ENCODE peak calls at places on chromosome 10, in eight cellular contexts. One of them, this sample, is unnamed.

GRCh38 chr10:100803908-100804307 is 58.5 kb downstream of the PAX2 start:
- DNase-seq in glutamatergic neuron: peak
- DNase-seq in NCI-H2081: no peak
- DNase-seq in NCI-H2029: no peak
- DNase-seq in right atrium auricular region: no peak
- DNase-seq in stimulated activated CD8-positive, alpha-beta memory T cell treated with anti-CD3 and anti-CD28 coated beads, Interleukin-15, amount 100 ng/mL, for 4 hours: no peak
- DNase-seq in ELR: no peak
- DNase-seq in stromal cell of bone marrow: no peak
- DNase-seq in this sample: no peak

GRCh38 chr10:28677889-28678686 is 767 bp downstream of the BAMBI start:
- DNase-seq in NCI-H2081: no peak
- DNase-seq in stromal cell of bone marrow: no peak
- DNase-seq in glutamatergic neuron: peak
- DNase-seq in NCI-H2029: no peak
- DNase-seq in stimulated activated CD8-positive, alpha-beta memory T cell treated with anti-CD3 and anti-CD28 coated beads, Interleukin-15, amount 100 ng/mL, for 4 hours: no peak
- DNase-seq in right atrium auricular region: peak
- DNase-seq in ELR: peak
- DNase-seq in this sample: no peak

GRCh38 chr10:5959581-5960069 is 17.7 kb downstream of the IL15RA start:
- DNase-seq in stimulated activated CD8-positive, alpha-beta memory T cell treated with anti-CD3 and anti-CD28 coated beads, Interleukin-15, amount 100 ng/mL, for 4 hours: no peak
- DNase-seq in NCI-H2081: no peak
- DNase-seq in glutamatergic neuron: no peak
- DNase-seq in stromal cell of bone marrow: no peak
- DNase-seq in ELR: no peak
- DNase-seq in right atrium auricular region: no peak
- DNase-seq in NCI-H2029: no peak
- DNase-seq in this sample: no peak

GRCh38 chr10:1240341-1240775 is 184.2 kb downstream of the WDR37 start:
- DNase-seq in stromal cell of bone marrow: no peak
- DNase-seq in glutamatergic neuron: peak
- DNase-seq in right atrium auricular region: no peak
- DNase-seq in NCI-H2029: peak
- DNase-seq in NCI-H2081: no peak
- DNase-seq in ELR: no peak
- DNase-seq in stimulated activated CD8-positive, alpha-beta memory T cell treated with anti-CD3 and anti-CD28 coated beads, Interleukin-15, amount 100 ng/mL, for 4 hours: no peak
- DNase-seq in this sample: no peak

GRCh38 chr10:122495406-122496340 is 34.3 kb downstream of the HTRA1 start:
- DNase-seq in stimulated activated CD8-positive, alpha-beta memory T cell treated with anti-CD3 and anti-CD28 coated beads, Interleukin-15, amount 100 ng/mL, for 4 hours: no peak
- DNase-seq in NCI-H2081: no peak
- DNase-seq in ELR: no peak
- DNase-seq in glutamatergic neuron: no peak
- DNase-seq in right atrium auricular region: no peak
- DNase-seq in NCI-H2029: peak
- DNase-seq in stromal cell of bone marrow: peak
- DNase-seq in this sample: no peak

GRCh38 chr10:114401195-114401741 is 3.0 kb downstream of the AFAP1L2 start:
- DNase-seq in NCI-H2081: no peak
- DNase-seq in stimulated activated CD8-positive, alpha-beta memory T cell treated with anti-CD3 and anti-CD28 coated beads, Interleukin-15, amount 100 ng/mL, for 4 hours: no peak
- DNase-seq in right atrium auricular region: peak
- DNase-seq in ELR: peak
- DNase-seq in NCI-H2029: no peak
- DNase-seq in stromal cell of bone marrow: no peak
- DNase-seq in glutamatergic neuron: no peak
- DNase-seq in this sample: no peak

GRCh38 chr10:84337199-84337598 is 8.8 kb downstream of the CCSER2 start:
- DNase-seq in NCI-H2029: no peak
- DNase-seq in stimulated activated CD8-positive, alpha-beta memory T cell treated with anti-CD3 and anti-CD28 coated beads, Interleukin-15, amount 100 ng/mL, for 4 hours: no peak
- DNase-seq in stromal cell of bone marrow: no peak
- DNase-seq in right atrium auricular region: no peak
- DNase-seq in ELR: peak
- DNase-seq in NCI-H2081: no peak
- DNase-seq in glutamatergic neuron: no peak
- DNase-seq in this sample: peak

GRCh38 chr10:120975072-120975910 is 124.1 kb downstream of the WDR11 start:
- DNase-seq in ELR: no peak
- DNase-seq in NCI-H2029: no peak
- DNase-seq in right atrium auricular region: peak
- DNase-seq in stimulated activated CD8-positive, alpha-beta memory T cell treated with anti-CD3 and anti-CD28 coated beads, Interleukin-15, amount 100 ng/mL, for 4 hours: no peak
- DNase-seq in stromal cell of bone marrow: no peak
- DNase-seq in NCI-H2081: no peak
- DNase-seq in glutamatergic neuron: no peak
- DNase-seq in this sample: no peak

GRCh38 chr10:86447422-86447821 is 74.2 kb downstream of the WAPL start:
- DNase-seq in NCI-H2081: no peak
- DNase-seq in right atrium auricular region: no peak
- DNase-seq in glutamatergic neuron: no peak
- DNase-seq in NCI-H2029: no peak
- DNase-seq in ELR: no peak
- DNase-seq in stromal cell of bone marrow: no peak
- DNase-seq in stimulated activated CD8-positive, alpha-beta memory T cell treated with anti-CD3 and anti-CD28 coated beads, Interleukin-15, amount 100 ng/mL, for 4 hours: no peak
- DNase-seq in this sample: no peak

This sample was measured in SK-N-DZ.